ENCODE peak calls at places on chromosomes 7 and 10, in four cellular contexts. One of them, this sample, is unnamed.

GRCh38 chr7:150340024-150340749 is 1.2 kb downstream of the RARRES2 start:
- DNase-seq in GM12865: no peak
- DNase-seq in breast epithelium: no peak
- DNase-seq in astrocyte of the spinal cord: peak
- DNase-seq in this sample: no peak

GRCh38 chr7:112945046-112945445 is 141.6 kb downstream of the GPR85 start:
- DNase-seq in GM12865: no peak
- DNase-seq in breast epithelium: no peak
- DNase-seq in astrocyte of the spinal cord: no peak
- DNase-seq in this sample: no peak

GRCh38 chr10:117137031-117137910 is 799 bp downstream of the VAX1 start:
- DNase-seq in GM12865: no peak
- DNase-seq in breast epithelium: no peak
- DNase-seq in astrocyte of the spinal cord: no peak
- DNase-seq in this sample: no peak

GRCh38 chr7:2517004-2517403 is 2.6 kb upstream of the LFNG start:
- DNase-seq in GM12865: no peak
- DNase-seq in breast epithelium: no peak
- DNase-seq in astrocyte of the spinal cord: peak
- DNase-seq in this sample: no peak

GRCh38 chr7:19405546-19405945 is 260.3 kb upstream of the FERD3L start:
- DNase-seq in GM12865: no peak
- DNase-seq in breast epithelium: no peak
- DNase-seq in astrocyte of the spinal cord: peak
- DNase-seq in this sample: no peak

GRCh38 chr10:14365231-14365744 is 34.6 kb upstream of the FRMD4A start:
- DNase-seq in GM12865: no peak
- DNase-seq in breast epithelium: no peak
- DNase-seq in astrocyte of the spinal cord: no peak
- DNase-seq in this sample: no peak

GRCh38 chr10:48598243-48598935 is 6.5 kb downstream of the ARHGAP22 start:
- DNase-seq in GM12865: no peak
- DNase-seq in breast epithelium: no peak
- DNase-seq in astrocyte of the spinal cord: no peak
- DNase-seq in this sample: no peak

GRCh38 chr10:68876919-68877250 is 24.2 kb upstream of the DDX50 start:
- DNase-seq in GM12865: no peak
- DNase-seq in breast epithelium: no peak
- DNase-seq in astrocyte of the spinal cord: no peak
- DNase-seq in this sample: no peak

GRCh38 chr10:124378817-124379510 is 39.8 kb downstream of the OAT start:
- DNase-seq in GM12865: no peak
- DNase-seq in breast epithelium: no peak
- DNase-seq in astrocyte of the spinal cord: no peak
- DNase-seq in this sample: no peak

GRCh38 chr10:71244638-71245419 is 32.5 kb downstream of the UNC5B start:
- DNase-seq in GM12865: peak
- DNase-seq in breast epithelium: no peak
- DNase-seq in astrocyte of the spinal cord: peak
- DNase-seq in this sample: no peak

GRCh38 chr7:15525652-15526263 is 36.1 kb downstream of the AGMO start:
- DNase-seq in GM12865: no peak
- DNase-seq in breast epithelium: no peak
- DNase-seq in astrocyte of the spinal cord: no peak
- DNase-seq in this sample: no peak

DNA sequence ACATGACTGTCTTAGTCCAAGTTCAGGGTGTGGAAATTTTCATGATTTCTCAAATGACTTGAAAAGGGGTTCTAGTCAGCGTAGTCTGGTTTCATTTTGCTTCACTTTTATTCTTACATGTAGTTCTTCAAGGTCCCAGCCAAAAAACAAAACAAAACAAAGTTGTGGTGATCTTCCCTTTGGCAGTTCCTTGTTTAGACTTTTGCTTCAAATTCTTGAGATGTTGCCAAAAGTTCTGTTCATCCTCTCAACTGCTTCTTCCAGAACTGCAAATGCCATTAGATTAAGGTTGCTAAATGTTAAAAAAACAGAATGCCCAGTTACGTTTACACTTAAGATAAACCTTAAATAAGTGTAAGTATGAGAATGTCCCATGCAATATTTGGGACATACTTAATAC is 370.8 kb upstream of the LRRTM3 start:
- DNase-seq in GM12865: no peak
- DNase-seq in breast epithelium: no peak
- DNase-seq in astrocyte of the spinal cord: peak
- DNase-seq in this sample: no peak
- TF ChIP-seq CTCF in GM12865: no peak
- TF ChIP-seq CTCF in breast epithelium: no peak
- TF ChIP-seq CTCF in astrocyte of the spinal cord: no peak
- TF ChIP-seq CTCF in this sample: no peak

GRCh38 chr7:27179503-27180430 is 5.3 kb downstream of the HOXA11 start:
- DNase-seq in GM12865: peak
- DNase-seq in breast epithelium: peak
- DNase-seq in astrocyte of the spinal cord: peak
- DNase-seq in this sample: peak
- TF ChIP-seq CTCF in GM12865: peak
- TF ChIP-seq CTCF in breast epithelium: peak
- TF ChIP-seq CTCF in astrocyte of the spinal cord: peak
- TF ChIP-seq CTCF in this sample: peak

GRCh38 chr7:64638822-64639221 is 27.1 kb upstream of the ZNF107 start:
- DNase-seq in GM12865: no peak
- DNase-seq in breast epithelium: no peak
- DNase-seq in astrocyte of the spinal cord: no peak
- DNase-seq in this sample: no peak

GRCh38 chr7:64637521-64638445 is 28.1 kb upstream of the ZNF107 start:
- DNase-seq in GM12865: no peak
- DNase-seq in breast epithelium: no peak
- DNase-seq in astrocyte of the spinal cord: no peak
- DNase-seq in this sample: no peak

GRCh38 chr7:64642046-64642445 is 23.9 kb upstream of the ZNF107 start:
- DNase-seq in GM12865: no peak
- DNase-seq in breast epithelium: no peak
- DNase-seq in astrocyte of the spinal cord: no peak
- DNase-seq in this sample: no peak

GRCh38 chr7:64640504-64640903 is 25.4 kb upstream of the ZNF107 start:
- DNase-seq in GM12865: no peak
- DNase-seq in breast epithelium: no peak
- DNase-seq in astrocyte of the spinal cord: no peak
- DNase-seq in this sample: no peak

DNA sequence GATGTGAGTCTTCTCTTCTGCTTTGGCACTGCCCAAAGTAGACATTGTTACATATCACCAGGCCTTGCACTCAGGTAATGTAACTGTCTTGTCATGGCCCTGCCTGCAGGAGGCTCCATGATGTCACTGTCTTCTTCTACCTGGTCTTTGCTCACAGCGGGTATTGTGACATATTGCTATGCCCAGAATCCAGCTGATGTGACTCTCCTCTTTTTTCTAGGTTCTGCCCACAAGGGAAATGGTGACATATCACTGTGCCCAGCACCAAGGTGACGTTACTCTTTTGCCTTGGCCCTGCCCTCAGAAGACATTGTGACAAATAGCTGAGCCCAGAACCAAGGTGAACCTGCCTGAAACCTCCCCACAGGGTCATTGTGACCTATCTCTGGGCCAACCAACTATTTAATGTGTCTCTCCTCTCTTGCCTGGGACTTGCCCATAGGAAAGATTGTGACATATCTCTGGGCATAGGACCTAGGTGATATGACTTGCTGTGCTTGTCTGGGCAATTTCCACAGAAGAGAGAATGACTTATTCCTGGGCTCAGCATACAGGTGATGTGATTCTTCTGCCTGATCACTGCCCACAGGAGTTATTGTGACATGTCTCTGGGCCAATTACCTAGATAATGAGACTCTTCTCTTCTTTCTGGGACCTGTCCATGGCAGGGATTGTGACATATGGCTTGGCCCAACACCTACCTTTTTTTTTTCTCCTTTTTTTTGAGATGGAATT is 26.5 kb upstream of the ZNF107 start:
- DNase-seq in GM12865: no peak
- DNase-seq in breast epithelium: no peak
- DNase-seq in astrocyte of the spinal cord: no peak
- DNase-seq in this sample: no peak
- TF ChIP-seq CTCF in GM12865: no peak
- TF ChIP-seq CTCF in breast epithelium: peak
- TF ChIP-seq CTCF in astrocyte of the spinal cord: no peak
- TF ChIP-seq CTCF in this sample: no peak

GRCh38 chr10:8043569-8044306 is 10.8 kb upstream of the GATA3 start:
- DNase-seq in GM12865: no peak
- DNase-seq in breast epithelium: no peak
- DNase-seq in astrocyte of the spinal cord: no peak
- DNase-seq in this sample: no peak
- TF ChIP-seq CTCF in GM12865: no peak
- TF ChIP-seq CTCF in breast epithelium: no peak
- TF ChIP-seq CTCF in astrocyte of the spinal cord: no peak
- TF ChIP-seq CTCF in this sample: no peak

GRCh38 chr7:54188843-54189242 is 353.3 kb upstream of the VSTM2A start:
- DNase-seq in GM12865: no peak
- DNase-seq in breast epithelium: no peak
- DNase-seq in astrocyte of the spinal cord: no peak
- DNase-seq in this sample: no peak
- TF ChIP-seq CTCF in GM12865: no peak
- TF ChIP-seq CTCF in breast epithelium: no peak
- TF ChIP-seq CTCF in astrocyte of the spinal cord: no peak
- TF ChIP-seq CTCF in this sample: no peak

DNA sequence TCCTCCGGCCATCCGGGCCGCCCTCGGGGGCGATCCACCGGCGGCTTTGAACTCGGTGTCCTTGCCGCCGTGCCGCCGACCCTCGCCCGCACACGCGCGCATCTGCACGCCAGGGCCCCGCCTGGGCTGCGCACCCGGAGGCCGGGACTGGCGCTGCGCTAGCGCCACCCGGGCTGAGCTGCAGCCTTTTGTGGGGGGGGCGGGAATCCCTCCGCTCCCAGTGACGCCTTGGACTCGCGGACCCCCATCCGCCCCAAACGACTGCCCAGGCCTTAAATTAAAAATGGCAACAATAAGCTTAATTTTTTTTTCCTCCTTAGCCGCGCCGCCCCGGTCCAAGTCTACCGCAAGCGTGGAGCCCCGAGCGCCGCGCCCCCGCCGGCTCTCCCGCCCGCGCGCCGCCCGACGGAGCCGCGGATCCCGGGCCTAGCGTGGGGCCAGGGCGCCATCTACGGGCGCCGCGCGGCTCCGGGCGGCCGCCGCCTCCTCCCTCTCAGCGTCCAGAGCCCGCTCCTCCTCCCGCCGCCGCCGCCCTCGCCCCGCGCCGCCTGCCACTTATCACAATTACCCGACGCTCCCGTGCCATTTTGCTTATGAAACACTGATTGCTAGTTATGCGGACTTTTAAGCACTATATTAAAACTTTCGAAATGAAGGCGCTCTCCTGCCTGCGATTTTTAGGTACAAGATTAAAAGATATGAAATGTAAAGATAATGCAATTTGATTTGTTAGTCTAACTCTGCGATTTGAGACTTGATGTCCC is 7.5 kb upstream of the EBF3 start:
- DNase-seq in GM12865: peak
- DNase-seq in breast epithelium: no peak
- DNase-seq in astrocyte of the spinal cord: no peak
- DNase-seq in this sample: no peak
- TF ChIP-seq CTCF in GM12865: peak
- TF ChIP-seq CTCF in breast epithelium: no peak
- TF ChIP-seq CTCF in astrocyte of the spinal cord: peak
- TF ChIP-seq CTCF in this sample: no peak

GRCh38 chr7:27435461-27435860 is 192.9 kb downstream of the EVX1 start:
- DNase-seq in GM12865: no peak
- DNase-seq in breast epithelium: no peak
- DNase-seq in astrocyte of the spinal cord: peak
- DNase-seq in this sample: no peak

GRCh38 chr7:27433581-27433980 is 191.0 kb downstream of the EVX1 start:
- DNase-seq in GM12865: no peak
- DNase-seq in breast epithelium: no peak
- DNase-seq in astrocyte of the spinal cord: no peak
- DNase-seq in this sample: no peak

GRCh38 chr7:27438878-27439589 is 196.4 kb downstream of the EVX1 start:
- DNase-seq in GM12865: no peak
- DNase-seq in breast epithelium: no peak
- DNase-seq in astrocyte of the spinal cord: no peak
- DNase-seq in this sample: no peak

GRCh38 chr7:27431465-27431864 is 188.9 kb downstream of the EVX1 start:
- DNase-seq in GM12865: no peak
- DNase-seq in breast epithelium: no peak
- DNase-seq in astrocyte of the spinal cord: no peak
- DNase-seq in this sample: no peak

GRCh38 chr7:27434729-27435400 is 192.3 kb downstream of the EVX1 start:
- DNase-seq in GM12865: no peak
- DNase-seq in breast epithelium: no peak
- DNase-seq in astrocyte of the spinal cord: peak
- DNase-seq in this sample: no peak
- TF ChIP-seq CTCF in GM12865: no peak
- TF ChIP-seq CTCF in breast epithelium: no peak
- TF ChIP-seq CTCF in astrocyte of the spinal cord: peak
- TF ChIP-seq CTCF in this sample: no peak

DNA sequence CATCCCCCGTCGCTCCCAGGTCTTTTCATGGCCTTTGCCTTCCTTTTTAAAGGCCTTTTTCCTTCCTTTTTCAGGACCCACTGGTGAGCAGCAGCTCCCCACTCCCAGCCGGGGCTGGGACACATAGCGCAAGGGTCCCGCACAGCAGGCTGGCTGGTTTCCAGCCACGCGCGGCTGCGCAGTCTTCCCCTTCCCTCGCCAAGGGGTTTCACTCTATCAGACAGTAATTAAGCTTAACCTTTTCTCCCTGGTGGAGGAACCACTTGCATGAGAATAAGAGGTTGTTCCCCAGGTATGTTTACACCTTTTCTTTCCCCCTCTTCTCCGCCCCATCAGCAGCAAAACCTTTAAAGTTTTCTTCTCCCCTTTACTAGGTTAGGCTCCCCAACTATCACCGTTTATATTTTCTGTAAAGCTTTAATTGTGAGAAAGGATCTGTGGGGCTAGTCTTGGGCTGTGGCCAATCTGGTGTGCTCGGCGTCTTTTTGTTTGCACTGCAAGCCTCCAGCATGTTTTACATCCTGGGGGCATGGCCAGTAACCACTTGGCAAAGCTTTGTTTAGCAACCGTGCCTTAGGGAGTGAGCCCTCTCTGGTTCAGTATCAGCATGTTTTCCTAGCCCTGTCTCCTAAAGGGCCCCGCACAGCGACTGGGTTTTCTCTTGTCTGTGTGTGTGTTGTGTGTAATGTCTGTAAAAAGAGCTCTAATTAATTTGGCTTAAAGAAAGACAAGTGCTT is 219.6 kb downstream of the PHF14 start:
- DNase-seq in GM12865: no peak
- DNase-seq in breast epithelium: no peak
- DNase-seq in astrocyte of the spinal cord: peak
- DNase-seq in this sample: no peak
- TF ChIP-seq CTCF in GM12865: no peak
- TF ChIP-seq CTCF in breast epithelium: no peak
- TF ChIP-seq CTCF in astrocyte of the spinal cord: no peak
- TF ChIP-seq CTCF in this sample: no peak

DNA sequence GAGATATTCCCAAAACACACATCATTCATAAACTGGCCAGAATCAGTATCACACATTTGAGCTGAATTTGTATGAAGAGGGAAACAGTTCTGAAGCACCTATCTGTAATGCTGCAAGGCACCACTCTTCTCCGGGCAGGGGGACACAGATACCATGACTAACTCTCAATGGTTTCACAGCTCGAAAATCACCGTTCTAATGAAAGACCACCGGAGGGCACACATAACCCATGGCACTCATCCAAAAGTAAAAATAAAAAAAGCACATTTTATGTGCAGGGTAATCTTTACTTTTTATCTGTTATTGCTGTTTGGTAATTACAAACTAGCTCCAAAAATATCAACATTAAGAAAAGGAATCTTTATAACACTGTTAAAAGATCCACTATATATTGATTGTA is 137.5 kb downstream of the PARD3 start:
- DNase-seq in GM12865: no peak
- DNase-seq in breast epithelium: no peak
- DNase-seq in astrocyte of the spinal cord: no peak
- DNase-seq in this sample: no peak
- TF ChIP-seq CTCF in GM12865: no peak
- TF ChIP-seq CTCF in breast epithelium: no peak
- TF ChIP-seq CTCF in astrocyte of the spinal cord: no peak
- TF ChIP-seq CTCF in this sample: no peak